ENCODE peak calls at places on chromosomes 12 and 14, in six cellular contexts. D is T-helper 2 cell; V is stimulated activated CD4-positive, alpha-beta T cell treated with anti-CD3 and anti-CD28 coated beads, Interleukin-12 subunit alpha, Interleukin-12 subunit beta, amount 100 ng/mL, for 48 hours; T is D341Med; R is posterior vena cava; Q is CMK. Y is an unnamed sample.

GRCh38 chr12:109053382-109054123 is 1.2 kb downstream of the USP30 start:
- DNase-seq in D (peak; percentile 69), V (peak; percentile 2), T (no peak), R (no peak), Q (no peak), Y (no peak)

GRCh38 chr14:87805315-87805723 is 187.7 kb downstream of the GALC start:
- DNase-seq in D (peak; percentile 37), V (peak; percentile 35), T (peak; percentile 67), R (no peak), Q (no peak), Y (peak; percentile 44)

GRCh38 chr12:113359133-113359938 is 949 bp downstream of the PLBD2 start:
- DNase-seq in D (no peak), V (no peak), T (no peak), R (peak; percentile 89), Q (no peak), Y (peak; percentile 9)

GRCh38 chr14:34711169-34711568 is 3.2 kb downstream of the CFL2 start:
- DNase-seq in D (no peak), V (no peak), T (peak; percentile 37), R (no peak), Q (no peak), Y (peak; percentile 73)

GRCh38 chr14:57871487-57872080 is 5.7 kb upstream of the SLC35F4 start:
- DNase-seq in D (peak; percentile 42), V (peak; percentile 3), T (peak; percentile 60), R (no peak), Q (no peak), Y (peak; percentile 63)

GRCh38 chr14:106268013-106268727 is 741.8 kb downstream of the TMEM121 start:
- DNase-seq in D (peak; percentile 81), V (peak; percentile 81), T (no peak), R (peak; percentile 86), Q (no peak), Y (peak; percentile 18)

GRCh38 chr14:105881021-105881930 is 354.9 kb downstream of the TMEM121 start:
- DNase-seq in D (no peak), V (no peak), T (peak; percentile 13), R (peak; percentile 76), Q (no peak), Y (no peak)

GRCh38 chr12:131869871-131870418 is 24.5 kb upstream of the ULK1 start:
- DNase-seq in D (no peak), V (no peak), T (no peak), R (no peak), Q (no peak), Y (no peak)

GRCh38 chr12:109259545-109259895 is 49.6 kb downstream of the FOXN4 start:
- DNase-seq in D (no peak), V (no peak), T (no peak), R (peak; percentile 26), Q (no peak), Y (no peak)

GRCh38 chr12:70853326-70853725 is 67.2 kb downstream of the PTPRR start:
- DNase-seq in D (no peak), V (no peak), T (no peak), R (no peak), Q (no peak), Y (no peak)

GRCh38 chr12:54602661-54603060 is 14.2 kb upstream of the PPP1R1A start:
- DNase-seq in D (no peak), V (no peak), T (no peak), R (no peak), Q (no peak), Y (no peak)

GRCh38 chr12:88753707-88754106 is 173.4 kb upstream of the KITLG start:
- DNase-seq in D (no peak), V (no peak), T (no peak), R (no peak), Q (no peak), Y (no peak)

GRCh38 chr14:35682802-35683201 is 126.3 kb downstream of the RALGAPA1 start:
- DNase-seq in D (no peak), V (no peak), T (no peak), R (no peak), Q (no peak), Y (no peak)

GRCh38 chr12:43325786-43326185 is 226.2 kb downstream of the ADAMTS20 start:
- DNase-seq in D (no peak), V (no peak), T (no peak), R (no peak), Q (no peak), Y (no peak)

GRCh38 chr12:89181271-89181920 is 170.9 kb downstream of the DUSP6 start:
- DNase-seq in D (peak; percentile 90), V (no peak), T (no peak), R (no peak), Q (no peak), Y (no peak)

GRCh38 chr14:58736606-58737005 is 98.8 kb downstream of the DACT1 start:
- DNase-seq in D (no peak), V (no peak), T (no peak), R (no peak), Q (no peak), Y (no peak)

GRCh38 chr12:50103767-50104321 is at the start of gene GPD1:
- DNase-seq in D (peak; percentile 15), V (no peak), T (peak; percentile 91), R (peak; percentile 80), Q (no peak), Y (peak; percentile 70)

GRCh38 chr14:71103662-71104484 is 196.6 kb downstream of the PCNX1 start:
- DNase-seq in D (peak; percentile 71), V (no peak), T (peak; percentile 55), R (no peak), Q (peak; percentile 49), Y (peak; percentile 80)

GRCh38 chr12:99959549-99960170 is 25.1 kb downstream of the ANKS1B start:
- DNase-seq in D (no peak), V (no peak), T (peak; percentile 40), R (no peak), Q (no peak), Y (peak; percentile 87)

GRCh38 chr12:109192358-109192757 is 76.0 kb downstream of the ACACB start:
- DNase-seq in D (no peak), V (no peak), T (no peak), R (no peak), Q (no peak), Y (no peak)

GRCh38 chr12:113467154-113467513 is 4.5 kb downstream of the LHX5 start:
- DNase-seq in D (no peak), V (no peak), T (no peak), R (no peak), Q (no peak), Y (no peak)

Y was measured in NCI-H524.